ENCODE peak calls at places on chromosomes 1 and 21, in seven cellular contexts. One of them, this sample, is unnamed.

GRCh38 chr21:44394733-44395132 is 41.3 kb downstream of the TRPM2 start:
- DNase-seq in psoas muscle: no peak
- DNase-seq in pancreas: no peak
- DNase-seq in dorsolateral prefrontal cortex: no peak
- DNase-seq in brain microvascular endothelial cell: no peak
- DNase-seq in right cardiac atrium: no peak
- DNase-seq in adrenal gland: no peak
- DNase-seq in this sample: no peak

GRCh38 chr1:178093150-178093957 is 550 bp upstream of the RASAL2 start:
- DNase-seq in adrenal gland: peak; percentile 94
- DNase-seq in dorsolateral prefrontal cortex: peak; percentile 95
- DNase-seq in brain microvascular endothelial cell: peak; percentile 98
- DNase-seq in pancreas: peak; percentile 91
- DNase-seq in right cardiac atrium: peak; percentile 96
- DNase-seq in psoas muscle: peak; percentile 96
- DNase-seq in this sample: peak; percentile 95

GRCh38 chr1:109863699-109864062 is 47.0 kb upstream of the CSF1 start:
- DNase-seq in pancreas: no peak
- DNase-seq in brain microvascular endothelial cell: no peak
- DNase-seq in adrenal gland: no peak
- DNase-seq in psoas muscle: no peak
- DNase-seq in right cardiac atrium: no peak
- DNase-seq in dorsolateral prefrontal cortex: no peak
- DNase-seq in this sample: no peak

GRCh38 chr1:84851839-84852238 is 41.2 kb downstream of the LPAR3 start:
- DNase-seq in pancreas: no peak
- DNase-seq in right cardiac atrium: no peak
- DNase-seq in adrenal gland: no peak
- DNase-seq in dorsolateral prefrontal cortex: no peak
- DNase-seq in brain microvascular endothelial cell: peak; percentile 77
- DNase-seq in psoas muscle: no peak
- DNase-seq in this sample: no peak

GRCh38 chr1:23246274-23246673 is 29.0 kb upstream of the HTR1D start:
- DNase-seq in pancreas: no peak
- DNase-seq in dorsolateral prefrontal cortex: no peak
- DNase-seq in psoas muscle: no peak
- DNase-seq in brain microvascular endothelial cell: peak; percentile 7
- DNase-seq in adrenal gland: no peak
- DNase-seq in right cardiac atrium: no peak
- DNase-seq in this sample: no peak

GRCh38 chr1:39321979-39322378 is 117.5 kb downstream of the MACF1 start:
- DNase-seq in right cardiac atrium: no peak
- DNase-seq in psoas muscle: no peak
- DNase-seq in dorsolateral prefrontal cortex: no peak
- DNase-seq in adrenal gland: no peak
- DNase-seq in brain microvascular endothelial cell: no peak
- DNase-seq in pancreas: no peak
- DNase-seq in this sample: no peak

GRCh38 chr1:8239039-8239305 is 78.9 kb upstream of the SLC45A1 start:
- DNase-seq in adrenal gland: peak; percentile 60
- DNase-seq in right cardiac atrium: peak; percentile 69
- DNase-seq in psoas muscle: peak; percentile 58
- DNase-seq in dorsolateral prefrontal cortex: no peak
- DNase-seq in brain microvascular endothelial cell: peak; percentile 46
- DNase-seq in pancreas: peak; percentile 43
- DNase-seq in this sample: no peak

GRCh38 chr1:58524353-58524945 is 22.1 kb downstream of the OMA1 start:
- DNase-seq in dorsolateral prefrontal cortex: no peak
- DNase-seq in adrenal gland: no peak
- DNase-seq in pancreas: no peak
- DNase-seq in psoas muscle: no peak
- DNase-seq in brain microvascular endothelial cell: no peak
- DNase-seq in right cardiac atrium: no peak
- DNase-seq in this sample: no peak

GRCh38 chr21:46229133-46229922 is 754 bp upstream of the LSS start:
- DNase-seq in dorsolateral prefrontal cortex: no peak
- DNase-seq in psoas muscle: peak; percentile 67
- DNase-seq in right cardiac atrium: no peak
- DNase-seq in adrenal gland: no peak
- DNase-seq in brain microvascular endothelial cell: no peak
- DNase-seq in pancreas: peak; percentile 62
- DNase-seq in this sample: peak; percentile 74

GRCh38 chr1:40185951-40186864 is 25.0 kb downstream of the RLF start:
- DNase-seq in psoas muscle: no peak
- DNase-seq in dorsolateral prefrontal cortex: no peak
- DNase-seq in pancreas: no peak
- DNase-seq in right cardiac atrium: no peak
- DNase-seq in adrenal gland: no peak
- DNase-seq in brain microvascular endothelial cell: peak; percentile 71
- DNase-seq in this sample: no peak

GRCh38 chr21:35503646-35504045 is 454.5 kb upstream of the RUNX1 start:
- DNase-seq in pancreas: no peak
- DNase-seq in psoas muscle: no peak
- DNase-seq in adrenal gland: peak; percentile 20
- DNase-seq in dorsolateral prefrontal cortex: no peak
- DNase-seq in brain microvascular endothelial cell: no peak
- DNase-seq in right cardiac atrium: no peak
- DNase-seq in this sample: peak; percentile 61

GRCh38 chr1:109112056-109112651 is 1.8 kb upstream of the ELAPOR1 start:
- DNase-seq in dorsolateral prefrontal cortex: no peak
- DNase-seq in psoas muscle: no peak
- DNase-seq in brain microvascular endothelial cell: no peak
- DNase-seq in pancreas: no peak
- DNase-seq in adrenal gland: no peak
- DNase-seq in right cardiac atrium: no peak
- DNase-seq in this sample: no peak

GRCh38 chr1:31368611-31369107 is 4.2 kb downstream of the FABP3 start:
- DNase-seq in adrenal gland: peak; percentile 86
- DNase-seq in brain microvascular endothelial cell: no peak
- DNase-seq in right cardiac atrium: peak; percentile 73
- DNase-seq in psoas muscle: peak; percentile 67
- DNase-seq in pancreas: peak; percentile 16
- DNase-seq in dorsolateral prefrontal cortex: no peak
- DNase-seq in this sample: no peak

GRCh38 chr1:151147132-151147503 is 687 bp upstream of the SEMA6C start:
- DNase-seq in adrenal gland: no peak
- DNase-seq in right cardiac atrium: no peak
- DNase-seq in dorsolateral prefrontal cortex: no peak
- DNase-seq in pancreas: no peak
- DNase-seq in brain microvascular endothelial cell: no peak
- DNase-seq in psoas muscle: no peak
- DNase-seq in this sample: no peak

GRCh38 chr1:220999872-221000863 is 120.9 kb downstream of the HLX start:
- DNase-seq in psoas muscle: no peak
- DNase-seq in brain microvascular endothelial cell: no peak
- DNase-seq in right cardiac atrium: peak; percentile 36
- DNase-seq in dorsolateral prefrontal cortex: no peak
- DNase-seq in pancreas: no peak
- DNase-seq in adrenal gland: peak; percentile 58
- DNase-seq in this sample: peak; percentile 54

GRCh38 chr1:154747841-154748766 is 122.0 kb downstream of the KCNN3 start:
- DNase-seq in dorsolateral prefrontal cortex: no peak
- DNase-seq in psoas muscle: no peak
- DNase-seq in pancreas: no peak
- DNase-seq in brain microvascular endothelial cell: no peak
- DNase-seq in adrenal gland: no peak
- DNase-seq in right cardiac atrium: peak; percentile 50
- DNase-seq in this sample: no peak

GRCh38 chr1:92298213-92298572 is 594 bp downstream of the GLMN start:
- DNase-seq in pancreas: no peak
- DNase-seq in adrenal gland: no peak
- DNase-seq in right cardiac atrium: no peak
- DNase-seq in psoas muscle: no peak
- DNase-seq in dorsolateral prefrontal cortex: no peak
- DNase-seq in brain microvascular endothelial cell: no peak
- DNase-seq in this sample: no peak

GRCh38 chr1:217089239-217090014 is 366.2 kb upstream of the ESRRG start:
- DNase-seq in right cardiac atrium: peak; percentile 57
- DNase-seq in psoas muscle: peak; percentile 62
- DNase-seq in dorsolateral prefrontal cortex: peak; percentile 60
- DNase-seq in brain microvascular endothelial cell: peak; percentile 67
- DNase-seq in adrenal gland: peak; percentile 45
- DNase-seq in pancreas: peak; percentile 25
- DNase-seq in this sample: no peak

GRCh38 chr1:21818661-21819060 is 6.6 kb downstream of the LDLRAD2 start:
- DNase-seq in brain microvascular endothelial cell: no peak
- DNase-seq in right cardiac atrium: peak; percentile 74
- DNase-seq in pancreas: peak; percentile 46
- DNase-seq in adrenal gland: peak; percentile 63
- DNase-seq in psoas muscle: peak; percentile 74
- DNase-seq in dorsolateral prefrontal cortex: no peak
- DNase-seq in this sample: no peak

GRCh38 chr21:26457817-26458216 is 115.3 kb downstream of the CYYR1 start:
- DNase-seq in adrenal gland: no peak
- DNase-seq in brain microvascular endothelial cell: no peak
- DNase-seq in pancreas: no peak
- DNase-seq in dorsolateral prefrontal cortex: no peak
- DNase-seq in right cardiac atrium: peak; percentile 32
- DNase-seq in psoas muscle: no peak
- DNase-seq in this sample: no peak

GRCh38 chr1:24564695-24565094 is 8.8 kb downstream of the NCMAP start:
- DNase-seq in adrenal gland: no peak
- DNase-seq in pancreas: no peak
- DNase-seq in right cardiac atrium: no peak
- DNase-seq in dorsolateral prefrontal cortex: no peak
- DNase-seq in psoas muscle: no peak
- DNase-seq in brain microvascular endothelial cell: no peak
- DNase-seq in this sample: no peak

DNA sequence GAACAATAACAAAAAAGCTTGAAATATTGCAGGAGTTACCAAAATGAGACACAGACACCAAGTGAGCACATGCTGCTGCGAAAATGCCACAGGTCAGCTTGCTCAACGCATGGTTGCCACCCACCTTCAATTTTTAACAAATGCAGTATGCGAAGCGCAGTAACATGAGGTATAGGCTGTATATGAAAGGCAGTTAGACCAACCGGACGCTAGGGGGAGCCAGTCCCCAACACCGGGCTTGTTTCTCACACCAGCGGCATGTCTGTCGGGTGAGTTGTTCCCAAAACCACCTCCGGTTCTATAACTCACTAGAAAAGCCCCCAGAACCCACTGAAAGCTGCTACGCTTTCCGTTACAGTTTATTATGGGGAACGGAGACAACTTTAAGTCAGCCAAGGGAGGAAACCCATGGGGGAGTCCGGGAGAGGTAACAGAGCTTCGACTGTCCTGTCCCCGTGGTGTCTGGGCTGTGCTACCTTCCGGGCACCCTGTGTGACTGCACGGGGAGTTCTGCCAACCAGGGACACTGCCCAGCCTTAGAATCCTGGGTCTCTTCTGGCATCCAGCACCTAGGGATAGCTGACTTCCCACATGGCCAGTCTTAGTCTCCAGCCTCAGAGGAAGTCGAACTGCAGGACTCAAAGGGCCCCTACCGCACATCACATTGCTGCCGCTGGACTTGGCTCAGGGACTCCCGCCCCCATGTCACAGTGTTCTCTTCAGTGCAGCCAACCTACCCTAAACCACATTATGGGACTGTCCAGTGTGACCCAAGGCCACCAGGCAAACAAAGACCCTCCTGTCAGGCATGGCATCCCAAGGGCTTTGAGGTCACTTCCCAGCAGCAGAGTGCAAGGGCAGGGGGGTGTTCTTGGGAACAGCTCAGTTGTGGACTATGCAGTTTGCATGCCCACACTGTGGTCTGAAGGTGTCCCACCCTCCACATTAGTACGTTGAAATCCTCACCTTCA is 14.0 kb downstream of the RNF187 start:
- DNase-seq in right cardiac atrium: peak; percentile 89
- DNase-seq in psoas muscle: peak; percentile 87
- DNase-seq in pancreas: peak; percentile 85
- DNase-seq in adrenal gland: peak; percentile 75
- DNase-seq in brain microvascular endothelial cell: peak; percentile 86
- DNase-seq in dorsolateral prefrontal cortex: peak; percentile 85
- DNase-seq in this sample: peak; percentile 93
- H3K4me3 ChIP-seq in right cardiac atrium: peak overlapping the region; percentile 32
- H3K4me3 ChIP-seq in psoas muscle: peak overlapping the region; percentile 48
- H3K4me3 ChIP-seq in pancreas: no peak overlapping the region
- H3K4me3 ChIP-seq in adrenal gland: no peak overlapping the region
- H3K4me3 ChIP-seq in brain microvascular endothelial cell: peak overlapping the region; percentile 31
- H3K4me3 ChIP-seq in dorsolateral prefrontal cortex: no peak overlapping the region
- H3K4me3 ChIP-seq in this sample: no peak overlapping the region

DNA sequence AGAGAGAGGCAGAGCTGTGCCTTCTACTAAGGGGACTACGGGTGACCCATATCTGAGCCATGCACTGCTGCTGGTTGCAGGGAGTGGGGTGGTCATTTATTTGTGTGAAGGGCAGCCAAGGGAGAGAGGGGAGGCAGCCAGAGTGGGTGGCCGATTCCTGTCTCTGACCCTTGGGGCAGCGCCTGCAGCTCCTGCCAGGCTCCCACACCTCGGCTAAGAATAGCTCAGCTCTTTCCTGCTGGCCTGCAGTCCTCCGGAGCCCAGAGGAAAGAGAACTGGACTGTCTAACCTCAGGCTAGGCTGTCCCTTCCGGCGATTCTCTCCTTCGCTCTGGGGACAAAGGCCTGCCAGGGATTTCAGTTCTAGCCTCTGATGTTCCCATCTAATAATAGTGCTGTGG is 11.6 kb upstream of the CD34 start:
- DNase-seq in right cardiac atrium: peak; percentile 92
- DNase-seq in pancreas: no peak
- DNase-seq in dorsolateral prefrontal cortex: no peak
- DNase-seq in psoas muscle: peak; percentile 51
- DNase-seq in brain microvascular endothelial cell: no peak
- DNase-seq in adrenal gland: peak; percentile 34
- DNase-seq in this sample: peak; percentile 77
- H3K27me3 ChIP-seq in right cardiac atrium: no peaks in the 10 kb centered on the region
- H3K27me3 ChIP-seq in pancreas: no peaks in the 10 kb centered on the region
- H3K27me3 ChIP-seq in dorsolateral prefrontal cortex: no peaks in the 10 kb centered on the region
- H3K27me3 ChIP-seq in psoas muscle: no peaks in the 10 kb centered on the region
- H3K27me3 ChIP-seq in brain microvascular endothelial cell: no peaks in the 10 kb centered on the region
- H3K27me3 ChIP-seq in adrenal gland: no peaks in the 10 kb centered on the region
- H3K27me3 ChIP-seq in this sample: no peaks in the 10 kb centered on the region

GRCh38 chr1:114668784-114669561 is 876 bp downstream of the DENND2C start:
- DNase-seq in dorsolateral prefrontal cortex: no peak
- DNase-seq in brain microvascular endothelial cell: no peak
- DNase-seq in psoas muscle: no peak
- DNase-seq in right cardiac atrium: no peak
- DNase-seq in pancreas: peak; percentile 14
- DNase-seq in adrenal gland: no peak
- DNase-seq in this sample: no peak
- H3K4me3 ChIP-seq in dorsolateral prefrontal cortex: peak overlapping the region; percentile 70
- H3K4me3 ChIP-seq in brain microvascular endothelial cell: peak overlapping the region; percentile 76
- H3K4me3 ChIP-seq in psoas muscle: peak overlapping the region; percentile 81
- H3K4me3 ChIP-seq in right cardiac atrium: peak overlapping the region; percentile 53
- H3K4me3 ChIP-seq in pancreas: peak overlapping the region; percentile 70
- H3K4me3 ChIP-seq in adrenal gland: peak overlapping the region; percentile 5
- H3K4me3 ChIP-seq in this sample: peak overlapping the region; percentile 97

DNA sequence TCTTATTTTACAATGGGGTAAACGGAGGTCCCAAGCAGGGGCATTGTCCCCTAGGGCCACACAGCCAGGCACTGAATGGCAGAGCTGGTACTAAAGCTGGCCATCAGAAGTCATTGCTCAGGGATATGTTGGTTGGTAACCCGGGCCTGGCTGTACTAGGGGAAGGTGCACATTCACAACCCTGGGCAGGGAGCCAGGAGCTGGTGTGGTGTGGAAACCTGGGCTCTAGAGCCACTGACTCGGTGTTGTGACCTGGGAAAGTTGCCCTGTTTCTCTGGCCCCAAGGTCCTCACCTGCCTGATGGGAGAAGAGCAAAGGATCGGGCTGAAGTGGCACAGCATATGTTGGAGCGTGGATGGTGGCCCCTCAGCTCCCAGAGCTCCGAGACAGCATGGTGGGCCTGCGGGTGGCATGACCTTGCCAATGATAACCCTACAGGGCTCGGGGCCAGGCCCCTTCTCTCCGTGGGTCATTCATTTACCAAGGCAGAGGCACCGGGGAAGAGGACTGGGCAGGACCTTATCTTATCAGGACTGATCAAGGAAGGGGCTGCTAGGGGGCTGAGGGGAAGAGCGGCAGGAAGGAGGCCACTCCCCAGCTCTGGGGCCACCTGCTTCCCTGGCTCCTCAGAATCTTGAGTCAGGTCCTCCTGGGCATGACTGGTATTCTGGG is 274.1 kb downstream of the TRABD2B start:
- DNase-seq in adrenal gland: no peak
- DNase-seq in dorsolateral prefrontal cortex: no peak
- DNase-seq in pancreas: no peak
- DNase-seq in right cardiac atrium: no peak
- DNase-seq in psoas muscle: no peak
- DNase-seq in brain microvascular endothelial cell: no peak
- DNase-seq in this sample: no peak
- H3K27me3 ChIP-seq in adrenal gland: peaks cover 34% of the 10 kb centered on the region
- H3K27me3 ChIP-seq in dorsolateral prefrontal cortex: peaks cover 5% of the 10 kb centered on the region
- H3K27me3 ChIP-seq in pancreas: no peaks in the 10 kb centered on the region
- H3K27me3 ChIP-seq in right cardiac atrium: no peaks in the 10 kb centered on the region
- H3K27me3 ChIP-seq in psoas muscle: peaks cover 41% of the 10 kb centered on the region
- H3K27me3 ChIP-seq in brain microvascular endothelial cell: peaks cover 28% of the 10 kb centered on the region
- H3K27me3 ChIP-seq in this sample: no peaks in the 10 kb centered on the region